ENCODE peak calls at places on chromosome 19, in ten cellular contexts. W, P, U, L, M, G, N, J, A and T are unnamed samples.

GRCh38 chr19:46081928-46082727 is 41.3 kb upstream of the IGFL4 start:
- DNase-seq in W (no peak), P (no peak), U (no peak), L (peak; percentile 63), M (peak; percentile 41), G (peak; percentile 8), N (peak; percentile 48), J (no peak), A (no peak), T (peak; percentile 60)

GRCh38 chr19:17058236-17058635 is 17.0 kb downstream of the HAUS8 start:
- DNase-seq in W (no peak), P (no peak), U (no peak), L (no peak), M (no peak), G (no peak), N (no peak), J (no peak), A (no peak), T (no peak)

GRCh38 chr19:49687566-49688316 is 1.7 kb upstream of the ADM5 start:
- DNase-seq in W (no peak), P (no peak), U (no peak), L (no peak), M (no peak), G (no peak), N (no peak), J (no peak), A (no peak), T (peak; percentile 51)

GRCh38 chr19:13526552-13526951 is 20.3 kb upstream of the CACNA1A start:
- DNase-seq in W (no peak), P (no peak), U (no peak), L (no peak), M (no peak), G (no peak), N (peak; percentile 19), J (no peak), A (no peak), T (no peak)

GRCh38 chr19:30084390-30084819 is 142.4 kb downstream of the URI1 start:
- DNase-seq in W (no peak), P (no peak), U (no peak), L (peak; percentile 71), M (no peak), G (no peak), N (no peak), J (no peak), A (peak; percentile 40), T (no peak)

GRCh38 chr19:50362656-50363424 is 2.6 kb downstream of the NAPSA start:
- DNase-seq in W (peak; percentile 72), P (no peak), U (no peak), L (no peak), M (no peak), G (no peak), N (no peak), J (no peak), A (no peak), T (no peak)

GRCh38 chr19:55540619-55541018 is 3.7 kb upstream of the SBK2 start:
- DNase-seq in W (no peak), P (no peak), U (no peak), L (no peak), M (no peak), G (no peak), N (no peak), J (no peak), A (no peak), T (no peak)

GRCh38 chr19:51417107-51417806 is at the start of gene SIGLEC10:
- DNase-seq in W (peak; percentile 75), P (no peak), U (peak; percentile 37), L (no peak), M (no peak), G (no peak), N (no peak), J (no peak), A (peak; percentile 95), T (no peak)

GRCh38 chr19:30280018-30280417 is 92.2 kb upstream of the ZNF536 start:
- DNase-seq in W (no peak), P (no peak), U (no peak), L (no peak), M (no peak), G (no peak), N (no peak), J (no peak), A (no peak), T (no peak)

GRCh38 chr19:14375055-14375581 is 6.1 kb upstream of the ADGRE5 start:
- DNase-seq in W (peak; percentile 80), P (peak; percentile 32), U (peak; percentile 52), L (no peak), M (no peak), G (no peak), N (no peak), J (no peak), A (peak; percentile 94), T (no peak)

GRCh38 chr19:12769689-12770088 is 5.7 kb downstream of the HOOK2 start:
- DNase-seq in W (peak; percentile 80), P (no peak), U (peak; percentile 54), L (no peak), M (no peak), G (no peak), N (no peak), J (no peak), A (no peak), T (no peak)

GRCh38 chr19:13865578-13866462 is 11.1 kb upstream of the NANOS3 start:
- DNase-seq in W (no peak), P (no peak), U (no peak), L (peak; percentile 81), M (no peak), G (no peak), N (no peak), J (no peak), A (peak; percentile 78), T (no peak)

GRCh38 chr19:50718255-50719118 is 1.1 kb downstream of the SHANK1 start:
- DNase-seq in W (no peak), P (no peak), U (no peak), L (peak; percentile 85), M (no peak), G (no peak), N (no peak), J (no peak), A (no peak), T (no peak)

GRCh38 chr19:1852729-1853128 is 4.4 kb upstream of the REXO1 start:
- DNase-seq in W (no peak), P (no peak), U (no peak), L (no peak), M (no peak), G (no peak), N (no peak), J (no peak), A (peak; percentile 80), T (no peak)

GRCh38 chr19:1851581-1852293 is 3.5 kb upstream of the REXO1 start:
- DNase-seq in W (no peak), P (no peak), U (no peak), L (no peak), M (no peak), G (no peak), N (no peak), J (no peak), A (peak; percentile 89), T (no peak)

GRCh38 chr19:1849999-1850398 is 1.7 kb upstream of the REXO1 start:
- DNase-seq in W (no peak), P (no peak), U (no peak), L (no peak), M (no peak), G (no peak), N (no peak), J (no peak), A (no peak), T (no peak)

GRCh38 chr19:1852294-1852646 is 4.0 kb upstream of the REXO1 start:
- DNase-seq in W (no peak), P (no peak), U (no peak), L (no peak), M (no peak), G (no peak), N (no peak), J (no peak), A (no peak), T (no peak)

GRCh38 chr19:1850809-1851544 is 2.7 kb upstream of the REXO1 start:
- DNase-seq in W (no peak), P (no peak), U (no peak), L (no peak), M (no peak), G (no peak), N (no peak), J (no peak), A (peak; percentile 78), T (no peak)
- TF ChIP-seq CTCF in W (no peak), P (no peak), U (no peak), L (peak; percentile 26), M (peak; percentile 43), G (peak; percentile 27), N (no peak), J (no peak), A (no peak), T (no peak)

GRCh38 chr19:2427323-2428026 is at the start of gene TIMM13:
- DNase-seq in W (peak; percentile 96), P (peak; percentile 97), U (peak; percentile 97), L (peak; percentile 97), M (peak; percentile 94), G (peak; percentile 84), N (peak; percentile 88), J (peak; percentile 97), A (peak; percentile 98), T (peak; percentile 98)
- TF ChIP-seq POLR2AphosphoS5 in W (peak; percentile 71), P (peak; percentile 90), U (peak; percentile 51), L (peak; percentile 86), M (peak; percentile 83), G (peak; percentile 71), N (peak; percentile 87), J (no peak), A (peak; percentile 91), T (peak; percentile 77)

GRCh38 chr19:44677019-44677809 is 5.9 kb downstream of the CEACAM19 start:
- DNase-seq in W (no peak), P (no peak), U (no peak), L (peak; percentile 53), M (no peak), G (no peak), N (peak; percentile 70), J (no peak), A (no peak), T (peak; percentile 57)
- H3K36me3 ChIP-seq in W (no peaks in the 10 kb centered on the region), P (no peaks in the 10 kb centered on the region), U (peaks cover 26% of the 10 kb centered on the region), L (no peaks in the 10 kb centered on the region), M (no peaks in the 10 kb centered on the region), G (no peaks in the 10 kb centered on the region), N (no peaks in the 10 kb centered on the region), J (peaks cover 4% of the 10 kb centered on the region), A (no peaks in the 10 kb centered on the region), T (peaks cover 2% of the 10 kb centered on the region)

DNA sequence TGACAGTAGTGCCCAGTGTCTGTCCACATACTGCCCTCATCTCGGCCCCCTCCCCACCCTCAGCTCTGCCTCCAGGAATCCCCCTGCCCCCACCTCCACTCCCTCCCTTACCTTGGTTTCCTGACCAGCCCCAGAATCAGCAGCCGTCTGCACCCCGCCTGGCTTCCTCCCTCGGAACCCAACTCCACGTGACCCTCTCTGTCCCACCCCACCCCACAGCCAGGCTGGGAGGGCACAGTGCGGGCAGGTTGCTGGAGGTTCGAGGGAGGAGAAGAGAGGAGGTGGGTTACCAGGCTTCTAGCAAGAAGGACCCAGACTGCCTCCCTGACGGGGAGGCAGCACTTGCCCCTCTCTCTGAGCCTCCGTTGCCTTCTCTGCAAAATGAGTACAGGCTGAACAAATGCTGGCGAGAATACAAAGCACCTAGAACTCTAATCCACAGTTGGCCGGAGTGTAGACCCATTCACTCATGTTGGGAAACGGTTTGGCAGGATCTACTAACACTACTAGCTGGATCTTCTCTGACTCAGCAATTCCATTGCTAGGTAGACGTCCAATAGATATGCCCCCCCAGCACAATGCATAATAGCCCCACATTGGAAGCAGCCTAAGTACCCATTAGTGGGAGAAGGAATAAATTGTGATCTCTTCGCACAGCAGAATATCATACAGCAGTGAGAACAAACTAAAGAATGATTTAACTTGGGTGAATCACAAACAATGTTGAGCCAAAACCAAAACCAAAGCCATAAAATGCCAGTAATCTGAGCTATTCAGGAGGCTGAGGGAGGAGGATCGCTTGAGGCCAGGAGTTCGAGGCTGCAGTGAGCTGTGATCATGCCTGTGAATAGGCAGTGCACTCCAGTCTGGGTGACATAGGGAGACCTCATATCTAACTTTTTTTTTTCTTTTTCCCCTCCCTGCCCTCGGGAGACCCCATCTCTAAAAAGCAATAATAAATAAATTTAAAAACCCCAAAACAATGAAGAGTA is at the start of gene RASAL3:
- DNase-seq in W (peak; percentile 61), P (no peak), U (no peak), L (no peak), M (no peak), G (peak; percentile 51), N (no peak), J (no peak), A (peak; percentile 92), T (no peak)
- TF ChIP-seq CTCF in W (no peak), P (no peak), U (no peak), L (no peak), M (no peak), G (no peak), N (no peak), J (no peak), A (no peak), T (no peak)